ENCODE peak calls at places on chromosome X, in five cellular contexts. One of them, this sample, is unnamed.

GRCh38 chrX:18468599-18468998 is 43.2 kb downstream of the CDKL5 start:
- DNase-seq in NT2/D1: no peak
- DNase-seq in HepG2: no peak
- DNase-seq in H1: no peak
- DNase-seq in GM12878: no peak
- DNase-seq in this sample: no peak

GRCh38 chrX:150680974-150681373 is 12.2 kb upstream of the MTMR1 start:
- DNase-seq in HepG2: peak; percentile 7
- DNase-seq in GM12878: no peak
- DNase-seq in NT2/D1: no peak
- DNase-seq in H1: no peak
- DNase-seq in this sample: peak; percentile 22

GRCh38 chrX:9310596-9310995 is 154.3 kb upstream of the TBL1X start:
- DNase-seq in NT2/D1: no peak
- DNase-seq in GM12878: no peak
- DNase-seq in HepG2: no peak
- DNase-seq in H1: no peak
- DNase-seq in this sample: no peak

GRCh38 chrX:133657455-133657854 is 242.2 kb upstream of the GPC4 start:
- DNase-seq in GM12878: no peak
- DNase-seq in HepG2: no peak
- DNase-seq in H1: no peak
- DNase-seq in NT2/D1: no peak
- DNase-seq in this sample: no peak

GRCh38 chrX:13694359-13694758 is 5.4 kb downstream of the RAB9A start:
- DNase-seq in GM12878: no peak
- DNase-seq in H1: no peak
- DNase-seq in NT2/D1: no peak
- DNase-seq in HepG2: no peak
- DNase-seq in this sample: no peak

GRCh38 chrX:134537179-134537945 is 77.4 kb downstream of the HPRT1 start:
- DNase-seq in HepG2: peak; percentile 7
- DNase-seq in GM12878: no peak
- DNase-seq in NT2/D1: no peak
- DNase-seq in H1: no peak
- DNase-seq in this sample: no peak

GRCh38 chrX:115949900-115950822 is 220.4 kb upstream of the AGTR2 start:
- DNase-seq in NT2/D1: no peak
- DNase-seq in H1: no peak
- DNase-seq in GM12878: no peak
- DNase-seq in HepG2: peak; percentile 33
- DNase-seq in this sample: peak; percentile 46

GRCh38 chrX:125382889-125383288 is 63.2 kb downstream of the TEX13C start:
- DNase-seq in HepG2: no peak
- DNase-seq in NT2/D1: no peak
- DNase-seq in GM12878: no peak
- DNase-seq in H1: no peak
- DNase-seq in this sample: no peak

GRCh38 chrX:14409341-14409740 is 120.0 kb upstream of the GLRA2 start:
- DNase-seq in GM12878: no peak
- DNase-seq in NT2/D1: no peak
- DNase-seq in HepG2: peak; percentile 40
- DNase-seq in H1: no peak
- DNase-seq in this sample: no peak

GRCh38 chrX:67545772-67546495 is 2.1 kb downstream of the AR start:
- DNase-seq in H1: no peak
- DNase-seq in NT2/D1: no peak
- DNase-seq in GM12878: no peak
- DNase-seq in HepG2: no peak
- DNase-seq in this sample: no peak

GRCh38 chrX:120456973-120457372 is 12.1 kb downstream of the LAMP2 start:
- DNase-seq in NT2/D1: no peak
- DNase-seq in GM12878: no peak
- DNase-seq in H1: no peak
- DNase-seq in HepG2: no peak
- DNase-seq in this sample: no peak

GRCh38 chrX:12241026-12241425 is 102.8 kb downstream of the FRMPD4 start:
- DNase-seq in HepG2: no peak
- DNase-seq in NT2/D1: no peak
- DNase-seq in H1: no peak
- DNase-seq in GM12878: no peak
- DNase-seq in this sample: no peak

GRCh38 chrX:137988470-137988869 is 422.5 kb downstream of the ZIC3 start:
- DNase-seq in GM12878: no peak
- DNase-seq in NT2/D1: no peak
- DNase-seq in H1: no peak
- DNase-seq in HepG2: no peak
- DNase-seq in this sample: no peak

GRCh38 chrX:1334854-1335253 is 1.7 kb upstream of the IL3RA start:
- DNase-seq in H1: no peak
- DNase-seq in HepG2: peak; percentile 23
- DNase-seq in NT2/D1: no peak
- DNase-seq in GM12878: no peak
- DNase-seq in this sample: no peak

GRCh38 chrX:119008122-119008744 is 33.8 kb downstream of the LONRF3 start:
- DNase-seq in HepG2: peak; percentile 6
- DNase-seq in GM12878: no peak
- DNase-seq in H1: no peak
- DNase-seq in NT2/D1: peak; percentile 20
- DNase-seq in this sample: peak; percentile 71

GRCh38 chrX:18173494-18174180 is 47.0 kb downstream of the BEND2 start:
- DNase-seq in HepG2: no peak
- DNase-seq in GM12878: no peak
- DNase-seq in H1: no peak
- DNase-seq in NT2/D1: no peak
- DNase-seq in this sample: no peak

GRCh38 chrX:150291014-150291413 is 72.1 kb upstream of the MAMLD1 start:
- DNase-seq in GM12878: no peak
- DNase-seq in HepG2: no peak
- DNase-seq in H1: no peak
- DNase-seq in NT2/D1: no peak
- DNase-seq in this sample: no peak

GRCh38 chrX:44244008-44244407 is 99.5 kb downstream of the EFHC2 start:
- DNase-seq in HepG2: no peak
- DNase-seq in GM12878: no peak
- DNase-seq in H1: no peak
- DNase-seq in NT2/D1: no peak
- DNase-seq in this sample: peak; percentile 19

GRCh38 chrX:41906515-41907165 is 16.7 kb downstream of the CASK start:
- DNase-seq in HepG2: no peak
- DNase-seq in GM12878: no peak
- DNase-seq in H1: no peak
- DNase-seq in NT2/D1: no peak
- DNase-seq in this sample: no peak

GRCh38 chrX:53281321-53281822 is at the start of gene IQSEC2:
- DNase-seq in HepG2: no peak
- DNase-seq in H1: peak; percentile 2
- DNase-seq in NT2/D1: peak; percentile 57
- DNase-seq in GM12878: no peak
- DNase-seq in this sample: peak; percentile 77

GRCh38 chrX:139832728-139833309 is 100.0 kb downstream of the ATP11C start:
- DNase-seq in NT2/D1: no peak
- DNase-seq in HepG2: no peak
- DNase-seq in H1: no peak
- DNase-seq in GM12878: no peak
- DNase-seq in this sample: no peak

GRCh38 chrX:107537815-107538214 is 88.4 kb downstream of the FRMPD3 start:
- DNase-seq in NT2/D1: peak; percentile 66
- DNase-seq in GM12878: no peak
- DNase-seq in H1: no peak
- DNase-seq in HepG2: peak; percentile 16
- DNase-seq in this sample: peak; percentile 72

DNA sequence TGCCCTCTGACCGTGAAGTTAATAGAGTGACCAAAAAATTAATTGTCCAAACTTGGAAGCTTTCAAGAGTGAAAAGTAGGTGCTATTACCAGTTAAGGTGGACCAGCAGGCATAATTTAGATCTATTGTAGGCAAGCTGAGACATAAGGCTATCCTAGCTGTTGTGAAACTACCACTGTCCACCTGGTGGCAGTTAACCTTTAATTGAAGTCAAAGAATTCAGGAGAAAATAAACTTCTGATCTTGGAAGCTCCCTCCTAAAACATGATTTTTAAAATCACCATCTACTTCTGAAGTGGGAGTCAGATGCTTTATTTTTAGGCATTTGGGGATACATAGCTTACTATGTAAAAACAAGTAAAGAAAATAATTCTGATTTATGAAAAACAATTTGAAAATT is 636.3 kb upstream of the HTR2C start:
- DNase-seq in NT2/D1: no peak
- DNase-seq in GM12878: no peak
- DNase-seq in HepG2: peak; percentile 1
- DNase-seq in H1: no peak
- DNase-seq in this sample: peak; percentile 19
- TF ChIP-seq SUZ12 in NT2/D1: no peak
- TF ChIP-seq SUZ12 in GM12878: no peak
- TF ChIP-seq SUZ12 in HepG2: no peak
- TF ChIP-seq SUZ12 in H1: no peak
- TF ChIP-seq SUZ12 in this sample: no peak

GRCh38 chrX:51891821-51892551 is 1.4 kb upstream of the MAGED1 start:
- DNase-seq in NT2/D1: no peak
- DNase-seq in H1: no peak
- DNase-seq in HepG2: no peak
- DNase-seq in GM12878: no peak
- DNase-seq in this sample: no peak
- TF ChIP-seq SUZ12 in NT2/D1: no peak
- TF ChIP-seq SUZ12 in H1: no peak
- TF ChIP-seq SUZ12 in HepG2: no peak
- TF ChIP-seq SUZ12 in GM12878: no peak
- TF ChIP-seq SUZ12 in this sample: no peak

GRCh38 chrX:22922961-22923360 is 76.8 kb upstream of the DDX53 start:
- DNase-seq in NT2/D1: no peak
- DNase-seq in H1: no peak
- DNase-seq in HepG2: no peak
- DNase-seq in GM12878: no peak
- DNase-seq in this sample: no peak
- TF ChIP-seq SUZ12 in NT2/D1: no peak
- TF ChIP-seq SUZ12 in H1: no peak
- TF ChIP-seq SUZ12 in HepG2: no peak
- TF ChIP-seq SUZ12 in GM12878: no peak
- TF ChIP-seq SUZ12 in this sample: no peak

GRCh38 chrX:131544218-131544617 is 344 bp downstream of the OR13H1 start:
- DNase-seq in NT2/D1: no peak
- DNase-seq in GM12878: no peak
- DNase-seq in H1: no peak
- DNase-seq in HepG2: no peak
- DNase-seq in this sample: no peak
- TF ChIP-seq SUZ12 in NT2/D1: no peak
- TF ChIP-seq SUZ12 in GM12878: no peak
- TF ChIP-seq SUZ12 in H1: no peak
- TF ChIP-seq SUZ12 in HepG2: no peak
- TF ChIP-seq SUZ12 in this sample: no peak

DNA sequence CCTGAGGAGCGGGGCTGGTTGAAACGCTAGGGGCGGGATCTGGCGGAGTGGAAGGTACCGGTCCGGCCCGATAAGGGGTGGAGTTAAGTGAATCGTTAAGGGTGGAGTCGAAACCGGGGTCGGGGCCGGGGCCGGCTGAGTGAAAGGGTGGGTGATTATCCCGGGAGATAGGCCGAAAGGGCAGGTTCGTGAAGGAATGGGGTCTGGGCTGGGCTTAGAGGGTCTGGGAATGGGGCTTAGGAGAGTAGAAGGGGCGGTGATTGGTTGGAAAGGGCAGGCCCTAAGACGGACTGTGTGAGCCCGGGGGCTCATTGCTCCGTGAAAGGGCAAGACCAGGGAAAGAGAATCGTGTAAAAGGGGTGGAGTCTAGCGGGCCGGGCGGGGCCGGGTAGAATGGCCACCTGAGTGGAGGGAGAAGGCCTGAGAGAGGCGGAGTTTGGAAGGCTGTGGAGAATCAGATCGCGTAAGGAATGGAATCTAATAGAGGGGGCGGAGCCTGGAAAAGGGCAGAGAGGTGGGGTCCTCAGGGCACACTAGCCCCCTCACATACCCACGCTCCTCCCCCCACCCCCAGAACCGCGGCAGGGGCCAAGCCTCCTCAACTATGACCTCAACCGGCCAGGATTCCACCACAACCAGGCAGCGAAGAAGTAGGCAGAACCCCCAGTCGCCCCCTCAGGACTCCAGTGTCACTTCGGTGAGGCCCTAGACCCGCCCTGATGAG is 384 bp downstream of the HDAC6 start:
- DNase-seq in HepG2: peak; percentile 85
- DNase-seq in NT2/D1: peak; percentile 71
- DNase-seq in H1: peak; percentile 27
- DNase-seq in GM12878: peak; percentile 40
- DNase-seq in this sample: peak; percentile 72
- TF ChIP-seq SUZ12 in HepG2: no peak
- TF ChIP-seq SUZ12 in NT2/D1: no peak
- TF ChIP-seq SUZ12 in H1: no peak
- TF ChIP-seq SUZ12 in GM12878: no peak
- TF ChIP-seq SUZ12 in this sample: no peak

DNA sequence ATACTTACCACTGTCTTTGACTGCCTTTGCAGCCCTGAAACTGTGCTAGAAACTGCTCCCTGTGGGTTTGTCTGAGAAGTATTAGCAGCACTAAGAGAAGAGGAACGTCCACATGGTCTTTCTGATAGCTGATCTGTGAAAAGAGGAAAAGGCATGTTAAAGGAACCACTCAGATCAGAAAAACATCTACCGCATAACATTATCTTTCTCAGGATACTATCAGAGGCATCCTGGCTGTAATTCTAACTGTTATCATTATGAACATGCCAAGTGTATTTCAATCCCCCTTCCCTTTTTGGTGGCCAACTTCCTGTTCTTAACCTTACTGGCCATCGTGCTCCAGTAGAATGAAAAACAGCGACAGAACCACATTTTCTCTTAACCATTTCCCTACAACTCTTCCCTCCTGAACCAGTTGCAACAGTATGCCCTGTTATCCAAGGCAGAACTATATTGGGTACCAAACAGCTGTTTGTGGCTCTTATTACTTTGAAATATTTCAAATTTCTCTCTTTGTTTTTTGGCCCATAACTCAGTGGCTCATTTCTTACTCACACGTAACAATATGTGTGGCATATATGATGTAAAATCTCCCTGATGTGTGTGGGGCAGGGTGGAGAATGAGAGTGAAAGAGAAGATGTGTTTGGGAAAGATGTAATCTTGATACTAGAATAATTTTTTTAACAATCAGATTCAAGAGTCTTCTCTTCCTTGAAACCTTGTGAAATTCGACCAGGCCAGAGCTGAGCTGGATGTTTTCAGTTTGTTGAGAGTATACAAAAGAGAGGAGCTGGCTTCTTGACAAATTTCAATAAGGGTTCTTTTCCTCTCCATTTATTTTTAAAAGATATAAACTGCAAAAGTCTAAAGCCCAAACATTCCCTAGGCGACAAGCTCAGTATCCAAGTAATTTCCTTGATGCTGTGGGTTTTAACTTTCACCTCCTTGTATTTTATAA is 35.2 kb downstream of the ARHGEF6 start:
- DNase-seq in H1: no peak
- DNase-seq in HepG2: no peak
- DNase-seq in GM12878: no peak
- DNase-seq in NT2/D1: no peak
- DNase-seq in this sample: no peak
- TF ChIP-seq SUZ12 in H1: no peak
- TF ChIP-seq SUZ12 in HepG2: no peak
- TF ChIP-seq SUZ12 in GM12878: no peak
- TF ChIP-seq SUZ12 in NT2/D1: no peak
- TF ChIP-seq SUZ12 in this sample: no peak

This sample was measured in HEK293T.